ENCODE peak calls at places on chromosomes 2 and 18, in four cellular contexts. D is NB4, X is nephron progenitor cell, H is thoracic aorta. K is an unnamed sample.
A peak's percentile ranks its signal among the peaks of the same experiment; 100 is the strongest.

GRCh38 chr2:24262571-24262970 is 87.7 kb downstream of the FAM228A start:
- DNase-seq in H (no peak), X (no peak), D (no peak), K (no peak)

GRCh38 chr2:165794520-165794882 is 454 bp upstream of the GALNT3 start:
- DNase-seq in H (no peak), D (peak; percentile 95), X (no peak), K (peak; percentile 52)

GRCh38 chr2:163420604-163421003 is 315.2 kb downstream of the FIGN start:
- DNase-seq in X (no peak), H (no peak), D (no peak), K (no peak)

GRCh38 chr2:83370419-83370762 is 1088.7 kb downstream of the SUCLG1 start:
- DNase-seq in X (no peak), D (no peak), H (no peak), K (no peak)

GRCh38 chr2:134773372-134774073 is 54.7 kb upstream of the TMEM163 start:
- DNase-seq in D (no peak), H (no peak), X (no peak), K (no peak)

GRCh38 chr2:188295067-188295685 is 3.5 kb downstream of the GULP1 start:
- DNase-seq in X (no peak), H (no peak), D (no peak), K (no peak)

GRCh38 chr2:208037564-208038487 is 12.5 kb upstream of the PLEKHM3 start:
- DNase-seq in D (no peak), X (no peak), H (no peak), K (no peak)

GRCh38 chr18:36352384-36352783 is 54.9 kb downstream of the FHOD3 start:
- DNase-seq in X (no peak), D (no peak), H (peak; percentile 33), K (no peak)

GRCh38 chr2:174428214-174428613 is 32.7 kb downstream of the SCRN3 start:
- DNase-seq in D (no peak), X (no peak), H (no peak), K (no peak)

GRCh38 chr2:227942021-227942420 is 70.6 kb downstream of the DAW1 start:
- DNase-seq in D (peak; percentile 21), H (no peak), X (no peak), K (no peak)

GRCh38 chr2:236665572-236666118 is 96.0 kb downstream of the ACKR3 start:
- DNase-seq in D (no peak), X (no peak), H (no peak), K (no peak)

GRCh38 chr2:207239754-207240494 is 74.2 kb upstream of the KLF7 start:
- DNase-seq in D (no peak), X (no peak), H (no peak), K (no peak)

GRCh38 chr2:42928692-42929576 is 136.6 kb upstream of the HAAO start:
- DNase-seq in X (peak; percentile 57), D (peak; percentile 94), H (no peak), K (no peak)

GRCh38 chr18:75089748-75090327 is 119.1 kb downstream of the PTGR3 start:
- DNase-seq in X (no peak), D (no peak), H (no peak), K (no peak)

GRCh38 chr2:193584001-193584400 is 1389.3 kb upstream of the TMEFF2 start:
- DNase-seq in D (peak; percentile 11), X (peak; percentile 33), H (no peak), K (no peak)

GRCh38 chr2:223797073-223797472 is 40.3 kb downstream of the AP1S3 start:
- DNase-seq in H (no peak), D (no peak), X (no peak), K (no peak)

GRCh38 chr2:40227200-40227599 is 224.7 kb downstream of the SLC8A1 start:
- DNase-seq in X (no peak), D (no peak), H (no peak), K (no peak)

GRCh38 chr18:59469463-59470180 is 110.6 kb upstream of the LMAN1 start:
- DNase-seq in X (no peak), D (no peak), H (no peak), K (no peak)

GRCh38 chr2:227780981-227781630 is 32.5 kb upstream of the CCL20 start:
- DNase-seq in D (no peak), X (no peak), H (no peak), K (no peak)

GRCh38 chr2:241797441-241798080 is 11.4 kb upstream of the NEU4 start:
- DNase-seq in D (no peak), H (no peak), X (peak; percentile 6), K (no peak)

GRCh38 chr2:72745679-72746368 is 80.0 kb downstream of the EXOC6B start:
- DNase-seq in D (peak; percentile 69), H (no peak), X (peak; percentile 6), K (no peak)

GRCh38 chr2:58341047-58341446 is 99.9 kb upstream of the FANCL start:
- DNase-seq in X (no peak), D (no peak), H (no peak), K (no peak)

GRCh38 chr2:231900975-231901374 is 25.2 kb downstream of the NPPC start:
- DNase-seq in X (no peak), D (no peak), H (no peak), K (no peak)

GRCh38 chr2:26623541-26624497 is 17.3 kb downstream of the CIB4 start:
- DNase-seq in H (peak; percentile 28), X (no peak), D (no peak), K (no peak)

GRCh38 chr2:55088400-55088799 is 38.1 kb upstream of the RTN4 start:
- DNase-seq in H (no peak), D (no peak), X (no peak), K (no peak)

GRCh38 chr2:222904557-222905258 is 43.9 kb downstream of the ACSL3 start:
- DNase-seq in X (no peak), H (no peak), D (no peak), K (no peak)

GRCh38 chr18:58045265-58046086 is 1.4 kb downstream of the NEDD4L start:
- DNase-seq in D (peak; percentile 7), H (no peak), X (peak; percentile 64), K (peak; percentile 58)

DNA sequence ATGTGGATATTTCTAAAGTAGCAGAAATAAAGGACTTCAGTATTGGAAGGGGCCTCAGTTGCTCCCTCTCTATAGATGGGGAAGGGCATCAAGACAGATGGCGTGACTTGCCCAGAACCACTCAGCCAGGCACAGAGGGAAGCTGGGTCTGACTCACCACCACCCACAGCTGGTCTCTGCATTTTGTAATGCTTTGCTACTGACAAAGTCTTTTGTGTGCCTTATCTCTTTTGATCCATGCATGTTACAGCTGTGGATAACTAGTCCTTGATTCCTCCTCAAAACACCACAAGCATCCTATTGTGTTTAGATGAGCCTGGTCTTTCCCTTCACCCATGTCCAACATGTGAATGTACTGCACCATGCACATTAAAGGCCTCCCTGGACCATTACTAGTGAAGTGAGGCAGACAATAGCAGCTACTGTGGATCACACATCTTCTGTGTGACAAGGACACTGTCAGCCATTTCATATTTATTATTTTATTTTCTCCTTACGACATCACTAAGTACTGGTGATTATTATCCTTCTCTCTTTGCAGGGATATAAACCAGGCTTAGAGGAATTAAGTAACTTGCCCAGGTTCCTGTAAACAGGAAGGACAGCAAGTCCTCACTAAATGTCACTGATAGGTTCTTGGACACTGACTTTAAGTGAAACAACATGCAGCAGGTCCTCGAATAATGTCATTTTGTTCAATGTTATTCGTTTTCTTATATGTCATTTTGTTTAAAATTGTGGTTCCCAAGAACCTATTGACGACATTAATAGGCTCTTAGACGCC is 29.6 kb upstream of the IL37 start:
- DNase-seq in D (peak; percentile 96), X (no peak), H (no peak), K (no peak)
- TF ChIP-seq CTCF in D (no peak), X (no peak), H (no peak), K (no peak)

GRCh38 chr18:54357660-54358494 is at the start of the genes C18orf54 and STARD6:
- DNase-seq in D (peak; percentile 92), X (peak; percentile 90), H (peak; percentile 36), K (peak; percentile 78)
- TF ChIP-seq CTCF in D (peak; percentile 45), X (peak; percentile 31), H (no peak), K (no peak)

GRCh38 chr2:37633234-37633633 is 38.2 kb downstream of the CDC42EP3 start:
- DNase-seq in D (no peak), H (no peak), X (no peak), K (no peak)
- TF ChIP-seq CTCF in D (no peak), H (no peak), X (no peak), K (no peak)

GRCh38 chr2:197805598-197806316 is 1.4 kb downstream of the PLCL1 start:
- DNase-seq in X (no peak), H (no peak), D (no peak), K (no peak)

GRCh38 chr2:197804049-197804757 is at the start of gene PLCL1:
- DNase-seq in H (peak; percentile 85), D (peak; percentile 95), X (peak; percentile 92), K (peak; percentile 81)

GRCh38 chr2:197806317-197806633 is 1.9 kb downstream of the PLCL1 start:
- DNase-seq in D (peak; percentile 23), H (no peak), X (no peak), K (no peak)

GRCh38 chr2:197803033-197803444 is 1.4 kb upstream of the PLCL1 start:
- DNase-seq in D (peak; percentile 67), H (no peak), X (no peak), K (no peak)

DNA sequence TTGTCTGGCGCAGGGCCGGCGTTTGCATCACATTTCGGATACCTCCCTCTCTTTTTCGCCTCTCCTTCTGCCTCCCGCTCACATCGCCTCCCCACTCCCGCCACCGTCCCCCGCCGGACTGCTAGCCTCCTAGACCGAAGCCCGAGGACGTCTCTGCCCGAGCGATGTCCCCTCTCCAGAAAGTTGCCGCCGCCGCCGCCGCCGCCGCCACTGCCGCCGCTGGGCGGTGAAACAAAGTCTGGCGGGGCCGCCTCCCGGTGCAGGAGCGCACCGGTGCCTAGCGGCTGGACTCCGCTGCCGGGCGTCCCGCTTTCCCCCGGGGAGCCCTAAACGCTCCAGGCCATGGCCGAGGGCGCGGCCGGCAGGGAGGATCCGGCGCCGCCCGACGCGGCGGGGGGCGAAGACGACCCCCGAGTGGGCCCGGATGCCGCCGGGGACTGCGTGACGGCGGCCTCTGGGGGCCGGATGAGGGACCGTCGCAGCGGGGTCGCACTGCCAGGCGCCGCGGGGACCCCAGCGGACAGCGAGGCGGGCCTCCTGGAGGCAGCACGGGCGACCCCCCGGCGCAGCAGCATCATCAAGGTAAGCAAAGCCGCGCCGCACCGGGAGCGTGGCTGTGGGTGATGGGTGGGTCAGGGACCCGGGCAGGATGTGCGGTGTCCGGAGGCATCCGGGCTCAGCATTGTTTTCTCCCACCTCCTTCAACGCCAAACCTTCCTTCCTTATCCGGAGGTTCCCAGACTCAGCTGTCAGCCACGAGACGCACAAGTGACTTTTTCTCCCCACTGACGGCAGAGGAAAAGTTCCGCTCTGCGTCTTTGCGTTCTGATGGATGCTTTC is 585 bp downstream of the PLCL1 start:
- DNase-seq in H (peak; percentile 26), X (peak; percentile 67), D (peak; percentile 16), K (peak; percentile 20)
- TF ChIP-seq CTCF in H (peak; percentile 18), X (peak; percentile 17), D (no peak), K (no peak)

DNA sequence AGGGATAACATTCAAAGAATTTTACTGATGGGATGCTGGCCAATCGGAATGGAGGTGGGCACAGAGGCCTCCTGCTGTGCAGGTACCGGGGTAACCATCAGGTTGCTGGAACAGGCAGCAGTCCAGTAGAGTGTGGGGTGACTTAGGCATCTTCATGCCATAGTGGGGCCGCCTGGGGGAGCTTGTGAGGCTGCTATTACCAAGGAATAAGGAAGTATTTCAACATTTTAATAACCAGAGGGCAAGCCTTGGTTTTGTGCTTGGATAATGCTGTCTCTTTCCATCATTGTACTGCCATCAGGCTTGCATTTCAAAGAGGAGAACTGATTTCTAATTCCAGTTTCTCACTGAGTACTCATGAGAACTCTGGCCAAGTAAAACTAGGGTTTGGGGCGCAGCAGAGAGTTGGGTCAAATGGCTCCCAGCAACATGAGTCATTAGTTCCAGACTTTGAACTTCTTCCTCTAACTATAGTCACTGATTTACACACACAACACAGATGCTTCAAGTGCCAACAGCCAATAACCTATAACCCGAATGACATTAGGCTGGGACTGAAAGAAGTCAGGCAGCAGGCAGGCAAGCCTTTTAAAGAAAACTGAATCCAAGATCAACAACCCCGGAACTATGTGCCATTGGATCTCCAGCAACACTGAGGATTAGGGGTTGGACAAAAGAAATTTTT is 56.1 kb upstream of the FHL2 start:
- DNase-seq in X (no peak), D (peak; percentile 59), H (no peak), K (no peak)
- TF ChIP-seq CTCF in X (no peak), D (peak; percentile 58), H (no peak), K (no peak)

K was measured in breast epithelium.